ENCODE peak calls at places on chromosomes 16 and 17, in seven cellular contexts. One of them, this sample, is unnamed. For H3K4me1, the result is how much of the 10 kb centered on the place peaks cover.

GRCh38 chr16:85611455-85612190 is 1.5 kb upstream of the GSE1 start:
- DNase-seq in GM12878: no peak
- DNase-seq in SK-N-SH: peak
- DNase-seq in esophagus muscularis mucosa: no peak
- DNase-seq in A549: peak
- DNase-seq in stomach: peak
- DNase-seq in transverse colon: peak
- DNase-seq in this sample: peak

GRCh38 chr17:34720760-34721159 is 141.4 kb downstream of the TMEM132E start:
- DNase-seq in transverse colon: no peak
- DNase-seq in A549: peak
- DNase-seq in esophagus muscularis mucosa: no peak
- DNase-seq in SK-N-SH: no peak
- DNase-seq in GM12878: no peak
- DNase-seq in stomach: no peak
- DNase-seq in this sample: no peak

GRCh38 chr16:75481475-75481874 is 13.8 kb downstream of the CHST6 start:
- DNase-seq in transverse colon: no peak
- DNase-seq in A549: peak
- DNase-seq in SK-N-SH: no peak
- DNase-seq in stomach: no peak
- DNase-seq in esophagus muscularis mucosa: no peak
- DNase-seq in GM12878: no peak
- DNase-seq in this sample: no peak

GRCh38 chr16:14487579-14487978 is 142.5 kb downstream of the PARN start:
- DNase-seq in GM12878: no peak
- DNase-seq in SK-N-SH: peak
- DNase-seq in stomach: no peak
- DNase-seq in transverse colon: peak
- DNase-seq in A549: no peak
- DNase-seq in esophagus muscularis mucosa: peak
- DNase-seq in this sample: no peak

GRCh38 chr16:31143036-31143888 is 6.6 kb downstream of the PRSS36 start:
- DNase-seq in GM12878: no peak
- DNase-seq in SK-N-SH: peak
- DNase-seq in A549: no peak
- DNase-seq in transverse colon: no peak
- DNase-seq in stomach: no peak
- DNase-seq in esophagus muscularis mucosa: no peak
- DNase-seq in this sample: no peak

GRCh38 chr17:62995377-62995885 is 29.4 kb downstream of the TANC2 start:
- DNase-seq in A549: peak
- DNase-seq in SK-N-SH: peak
- DNase-seq in GM12878: no peak
- DNase-seq in transverse colon: peak
- DNase-seq in stomach: peak
- DNase-seq in esophagus muscularis mucosa: no peak
- DNase-seq in this sample: no peak

GRCh38 chr17:29546834-29547233 is 20.0 kb downstream of the ABHD15 start:
- DNase-seq in transverse colon: no peak
- DNase-seq in SK-N-SH: no peak
- DNase-seq in esophagus muscularis mucosa: no peak
- DNase-seq in GM12878: no peak
- DNase-seq in A549: no peak
- DNase-seq in stomach: no peak
- DNase-seq in this sample: no peak

GRCh38 chr17:80790021-80790765 is 201.4 kb upstream of the CHMP6 start:
- DNase-seq in transverse colon: no peak
- DNase-seq in SK-N-SH: no peak
- DNase-seq in esophagus muscularis mucosa: no peak
- DNase-seq in A549: no peak
- DNase-seq in GM12878: peak
- DNase-seq in stomach: no peak
- DNase-seq in this sample: no peak

GRCh38 chr16:29310852-29311314 is 95.6 kb downstream of the NPIPB11 start:
- DNase-seq in A549: no peak
- DNase-seq in transverse colon: no peak
- DNase-seq in GM12878: no peak
- DNase-seq in stomach: peak
- DNase-seq in esophagus muscularis mucosa: no peak
- DNase-seq in SK-N-SH: no peak
- DNase-seq in this sample: no peak

GRCh38 chr17:34364741-34365140 is 1.7 kb upstream of the CCL1 start:
- DNase-seq in SK-N-SH: no peak
- DNase-seq in transverse colon: no peak
- DNase-seq in GM12878: no peak
- DNase-seq in A549: no peak
- DNase-seq in esophagus muscularis mucosa: peak
- DNase-seq in stomach: no peak
- DNase-seq in this sample: no peak

GRCh38 chr16:50227665-50228064 is 38.7 kb upstream of the ADCY7 start:
- DNase-seq in A549: no peak
- DNase-seq in GM12878: no peak
- DNase-seq in esophagus muscularis mucosa: no peak
- DNase-seq in transverse colon: no peak
- DNase-seq in SK-N-SH: no peak
- DNase-seq in stomach: no peak
- DNase-seq in this sample: no peak

GRCh38 chr17:62587554-62587953 is 39.9 kb upstream of the MRC2 start:
- DNase-seq in GM12878: no peak
- DNase-seq in A549: no peak
- DNase-seq in esophagus muscularis mucosa: no peak
- DNase-seq in transverse colon: no peak
- DNase-seq in stomach: no peak
- DNase-seq in SK-N-SH: no peak
- DNase-seq in this sample: no peak

GRCh38 chr16:16915771-16916170 is 536.8 kb downstream of the NPIPA7 start:
- DNase-seq in A549: no peak
- DNase-seq in transverse colon: no peak
- DNase-seq in SK-N-SH: no peak
- DNase-seq in GM12878: no peak
- DNase-seq in stomach: no peak
- DNase-seq in esophagus muscularis mucosa: no peak
- DNase-seq in this sample: no peak

GRCh38 chr17:35969558-35970442 is 11.5 kb downstream of the CCL16 start:
- DNase-seq in SK-N-SH: peak
- DNase-seq in esophagus muscularis mucosa: no peak
- DNase-seq in transverse colon: peak
- DNase-seq in A549: peak
- DNase-seq in GM12878: peak
- DNase-seq in stomach: peak
- DNase-seq in this sample: peak

GRCh38 chr17:64155751-64156544 is 26.0 kb upstream of the ERN1 start:
- DNase-seq in transverse colon: peak
- DNase-seq in stomach: peak
- DNase-seq in esophagus muscularis mucosa: no peak
- DNase-seq in SK-N-SH: no peak
- DNase-seq in A549: no peak
- DNase-seq in GM12878: no peak
- DNase-seq in this sample: peak

DNA sequence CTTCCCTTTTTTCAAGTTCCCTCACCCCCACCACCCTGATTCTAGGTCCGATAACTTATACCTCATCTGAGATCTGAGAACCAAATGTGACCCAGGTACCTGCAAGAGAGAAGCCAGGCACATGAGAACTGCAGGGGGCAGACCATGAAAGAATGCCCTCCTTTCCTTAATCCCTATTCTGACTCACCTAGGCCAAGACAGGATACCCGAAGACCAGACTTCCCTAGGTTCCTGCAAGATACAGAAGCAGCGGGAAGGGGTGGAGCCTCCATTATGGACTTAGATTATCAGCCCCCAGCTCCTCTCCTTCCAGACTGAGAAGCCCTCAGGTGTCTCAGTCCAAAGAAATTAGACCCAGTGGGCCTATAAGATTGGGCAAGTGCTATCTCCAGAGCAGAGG is 2.1 kb downstream of the KCNAB3 start:
- DNase-seq in transverse colon: no peak
- DNase-seq in GM12878: no peak
- DNase-seq in stomach: no peak
- DNase-seq in A549: no peak
- DNase-seq in esophagus muscularis mucosa: no peak
- DNase-seq in SK-N-SH: no peak
- DNase-seq in this sample: no peak
- TF ChIP-seq EP300 in transverse colon: no peak
- TF ChIP-seq EP300 in GM12878: no peak
- TF ChIP-seq EP300 in stomach: no peak
- TF ChIP-seq EP300 in A549: no peak
- TF ChIP-seq EP300 in esophagus muscularis mucosa: no peak
- TF ChIP-seq EP300 in SK-N-SH: no peak
- TF ChIP-seq EP300 in this sample: no peak

DNA sequence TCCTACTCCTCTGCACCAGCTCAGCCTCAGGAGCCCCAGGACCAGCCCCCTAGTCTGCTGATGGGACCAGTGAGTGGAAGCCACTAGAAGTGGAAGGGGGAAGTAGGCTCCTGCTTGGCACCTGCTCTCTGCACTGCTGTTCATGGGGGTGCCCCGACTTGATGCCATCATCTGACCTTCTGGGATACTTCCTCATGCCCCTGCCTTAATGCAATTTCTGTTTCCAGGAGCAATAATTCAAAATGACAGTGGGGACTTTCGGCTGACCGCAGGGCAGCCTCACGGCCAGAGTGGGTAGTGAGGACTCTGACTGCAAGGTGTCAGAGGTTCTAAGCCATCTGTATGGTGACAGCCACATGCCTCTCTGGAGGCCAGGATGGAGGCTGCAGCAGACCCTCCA is 196.4 kb upstream of the WSCD1 start:
- DNase-seq in GM12878: no peak
- DNase-seq in stomach: no peak
- DNase-seq in A549: no peak
- DNase-seq in esophagus muscularis mucosa: no peak
- DNase-seq in transverse colon: no peak
- DNase-seq in SK-N-SH: no peak
- DNase-seq in this sample: no peak
- H3K4me1 ChIP-seq in GM12878: under half
- H3K4me1 ChIP-seq in stomach: under half
- H3K4me1 ChIP-seq in A549: under half
- H3K4me1 ChIP-seq in esophagus muscularis mucosa: under half
- H3K4me1 ChIP-seq in transverse colon: under half
- H3K4me1 ChIP-seq in SK-N-SH: under half
- H3K4me1 ChIP-seq in this sample: under half

DNA sequence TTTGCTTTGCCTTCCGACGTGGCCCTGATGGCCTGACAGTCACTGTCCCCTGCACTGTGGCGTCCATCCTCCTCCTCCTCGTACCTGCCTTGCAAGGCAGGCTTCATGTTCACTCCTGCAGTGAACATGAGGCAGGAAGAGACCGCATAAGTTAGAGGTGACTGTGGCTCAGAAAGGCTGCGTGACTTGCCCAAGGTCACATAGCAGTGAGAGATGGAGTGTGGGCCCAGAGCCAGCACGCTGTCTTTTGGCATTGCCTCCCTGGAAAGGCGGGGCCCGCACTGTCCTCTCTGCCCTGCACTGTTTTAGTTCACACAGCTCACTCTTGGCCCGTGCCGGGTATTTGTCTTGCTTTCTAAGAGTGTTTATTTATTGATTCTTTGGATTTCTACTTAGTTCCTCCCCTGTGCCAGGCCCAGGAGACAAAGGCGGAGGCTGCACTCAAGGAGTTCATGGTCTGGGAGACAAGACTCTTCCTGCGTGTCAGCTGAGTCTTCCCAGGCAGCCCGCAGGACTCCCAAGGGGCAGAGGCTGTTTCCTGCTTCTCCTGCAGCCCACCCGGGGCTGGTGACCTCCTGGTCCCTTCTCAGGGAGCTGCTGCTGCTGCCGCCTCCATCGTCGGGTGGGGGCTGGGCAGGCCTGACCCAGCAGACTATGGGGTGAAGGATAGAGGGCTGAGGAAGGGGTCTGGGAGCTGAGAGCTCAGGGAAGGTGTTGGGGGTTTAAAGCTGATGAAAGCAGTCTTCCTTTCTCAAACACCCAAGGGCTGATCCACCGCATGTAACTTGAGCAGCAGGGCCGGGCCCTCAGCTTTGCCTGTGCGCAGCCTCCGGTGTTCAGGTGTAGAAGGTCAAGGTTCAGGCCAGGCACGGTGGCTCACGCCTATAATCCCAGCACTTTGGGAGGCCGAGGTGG is 12.7 kb downstream of the CYGB start:
- DNase-seq in transverse colon: peak
- DNase-seq in A549: no peak
- DNase-seq in SK-N-SH: no peak
- DNase-seq in esophagus muscularis mucosa: no peak
- DNase-seq in GM12878: no peak
- DNase-seq in stomach: peak
- DNase-seq in this sample: no peak
- TF ChIP-seq EP300 in transverse colon: no peak
- TF ChIP-seq EP300 in A549: no peak
- TF ChIP-seq EP300 in SK-N-SH: no peak
- TF ChIP-seq EP300 in esophagus muscularis mucosa: no peak
- TF ChIP-seq EP300 in GM12878: no peak
- TF ChIP-seq EP300 in stomach: no peak
- TF ChIP-seq EP300 in this sample: no peak

GRCh38 chr16:89472711-89473075 is 17.7 kb downstream of the ANKRD11 start:
- DNase-seq in A549: no peak
- DNase-seq in transverse colon: no peak
- DNase-seq in GM12878: no peak
- DNase-seq in esophagus muscularis mucosa: no peak
- DNase-seq in stomach: no peak
- DNase-seq in SK-N-SH: no peak
- DNase-seq in this sample: no peak

GRCh38 chr16:89476379-89476778 is 14.0 kb downstream of the ANKRD11 start:
- DNase-seq in GM12878: no peak
- DNase-seq in A549: no peak
- DNase-seq in SK-N-SH: no peak
- DNase-seq in esophagus muscularis mucosa: no peak
- DNase-seq in transverse colon: no peak
- DNase-seq in stomach: peak
- DNase-seq in this sample: no peak

GRCh38 chr16:89475144-89475543 is 15.2 kb downstream of the ANKRD11 start:
- DNase-seq in A549: no peak
- DNase-seq in transverse colon: no peak
- DNase-seq in stomach: no peak
- DNase-seq in esophagus muscularis mucosa: no peak
- DNase-seq in SK-N-SH: no peak
- DNase-seq in GM12878: no peak
- DNase-seq in this sample: no peak

GRCh38 chr16:89473136-89473712 is 17.1 kb downstream of the ANKRD11 start:
- DNase-seq in esophagus muscularis mucosa: no peak
- DNase-seq in A549: no peak
- DNase-seq in SK-N-SH: no peak
- DNase-seq in GM12878: no peak
- DNase-seq in stomach: no peak
- DNase-seq in transverse colon: no peak
- DNase-seq in this sample: no peak

DNA sequence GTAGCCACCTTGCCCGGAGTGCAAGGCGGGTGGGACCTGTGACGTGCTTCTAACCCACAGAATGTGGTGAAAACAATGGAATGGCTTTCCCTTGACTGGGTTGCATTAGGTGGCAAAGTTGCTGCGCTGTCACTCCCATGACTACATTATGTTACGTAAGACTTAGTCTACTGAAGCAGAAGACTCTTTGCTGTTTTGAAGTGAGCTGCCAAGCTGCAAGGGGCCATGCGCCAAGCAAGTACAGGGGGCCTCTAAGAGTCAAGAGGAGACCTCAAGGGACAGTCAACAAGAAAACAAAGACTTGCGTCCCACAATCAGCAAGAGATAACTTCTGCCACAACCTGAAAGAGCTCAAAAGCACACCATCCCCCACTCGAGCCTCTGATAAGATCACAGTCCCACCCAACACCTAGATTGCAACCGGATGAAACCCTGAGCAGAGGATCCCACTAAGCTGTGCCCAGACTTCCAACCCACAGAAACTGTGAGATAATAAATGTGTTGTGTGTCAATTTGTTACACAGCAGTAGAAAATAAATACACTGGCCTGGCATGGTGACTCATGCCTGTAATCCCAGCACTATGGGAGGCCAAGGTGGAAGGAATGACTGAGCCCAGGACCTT is 16.5 kb downstream of the ANKRD11 start:
- DNase-seq in GM12878: no peak
- DNase-seq in stomach: no peak
- DNase-seq in A549: no peak
- DNase-seq in transverse colon: no peak
- DNase-seq in esophagus muscularis mucosa: no peak
- DNase-seq in SK-N-SH: no peak
- DNase-seq in this sample: no peak
- H3K4me1 ChIP-seq in GM12878: under half
- H3K4me1 ChIP-seq in stomach: half or more
- H3K4me1 ChIP-seq in A549: half or more
- H3K4me1 ChIP-seq in transverse colon: half or more
- H3K4me1 ChIP-seq in esophagus muscularis mucosa: half or more
- H3K4me1 ChIP-seq in SK-N-SH: under half
- H3K4me1 ChIP-seq in this sample: half or more

This sample was measured in tibial nerve.